ENCODE peak calls at places on chromosome 6, in eight cellular contexts. B, E, R, L, N, T, Q and O are unnamed samples. For H3K27me3 and H3K36me3, the result is how much of the 10 kb centered on the place peaks cover.

GRCh38 chr6:22350109-22350508 is 53.3 kb upstream of the PRL start:
- DNase-seq in R (no peak), E (no peak), B (no peak), Q (no peak), N (no peak), T (peak), L (no peak), O (no peak)

GRCh38 chr6:108350528-108350927 is 55.7 kb downstream of the AFG1L start:
- DNase-seq in B (no peak), Q (no peak), R (no peak), L (no peak), N (no peak), E (no peak), T (no peak), O (no peak)

GRCh38 chr6:145235207-145235606 is 500.1 kb downstream of the EPM2A start:
- DNase-seq in B (no peak), E (no peak), R (no peak), Q (no peak), L (no peak), N (no peak), T (peak), O (no peak)

GRCh38 chr6:28710466-28711191 is 184.9 kb downstream of the GPX5 start:
- DNase-seq in R (no peak), Q (no peak), T (peak), E (no peak), L (no peak), N (no peak), B (peak), O (no peak)

GRCh38 chr6:32940656-32941411 is at the start of gene HLA-DMB:
- DNase-seq in N (peak), R (peak), B (peak), E (no peak), Q (no peak), T (peak), L (peak), O (no peak)

GRCh38 chr6:18904681-18905080 is 517.5 kb downstream of the RNF144B start:
- DNase-seq in T (no peak), E (no peak), Q (no peak), L (no peak), B (no peak), N (no peak), R (no peak), O (no peak)

GRCh38 chr6:82364087-82365010 is 732 bp downstream of the TPBG start:
- DNase-seq in B (no peak), Q (peak), T (peak), E (peak), R (peak), L (no peak), N (peak), O (peak)

GRCh38 chr6:141634269-141634668 is 498.5 kb upstream of the GJE1 start:
- DNase-seq in N (no peak), Q (no peak), B (no peak), R (no peak), E (no peak), L (no peak), T (no peak), O (no peak)

GRCh38 chr6:364609-365540 is 26.7 kb upstream of the IRF4 start:
- DNase-seq in N (no peak), E (peak), B (no peak), T (no peak), R (no peak), Q (no peak), L (no peak), O (peak)

GRCh38 chr6:150857062-150857905 is 8.2 kb upstream of the MTHFD1L start:
- DNase-seq in E (no peak), L (no peak), T (peak), N (no peak), B (no peak), R (no peak), Q (no peak), O (no peak)

GRCh38 chr6:24858154-24858801 is 59.6 kb upstream of the ARMH2 start:
- DNase-seq in R (no peak), E (no peak), B (no peak), T (no peak), Q (no peak), L (no peak), N (no peak), O (no peak)
- H3K27me3 ChIP-seq in R (under half), E (under half), B (under half), T (under half), Q (under half), L (under half), N (under half), O (under half)

DNA sequence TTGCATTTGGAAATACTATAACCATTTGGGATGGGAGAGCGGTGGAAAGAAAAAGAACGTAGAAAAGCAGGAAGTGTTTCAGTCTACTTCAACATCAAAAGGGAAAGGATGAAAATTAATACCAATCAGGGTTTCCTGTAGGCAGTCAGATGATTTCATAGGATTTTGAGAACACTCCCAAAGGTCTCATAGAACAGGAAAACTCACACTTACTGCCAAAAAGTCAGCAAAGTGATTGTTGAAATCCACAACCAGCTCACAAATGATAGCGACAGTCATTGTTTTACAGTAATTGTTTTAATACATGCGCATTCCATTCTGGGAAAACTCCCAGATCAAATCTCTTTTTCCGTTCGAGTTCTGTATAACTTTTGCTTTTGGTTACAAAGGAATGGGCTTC is 5.3 kb upstream of the CNKSR3 start:
- DNase-seq in E (no peak), R (no peak), T (no peak), B (no peak), L (no peak), N (no peak), Q (no peak), O (no peak)
- H3K36me3 ChIP-seq in E (under half), R (under half), T (under half), B (under half), L (under half), N (under half), Q (under half), O (under half)

GRCh38 chr6:87586371-87587077 is 3.3 kb downstream of the RARS2 start:
- DNase-seq in E (no peak), L (no peak), B (no peak), R (no peak), Q (no peak), T (no peak), N (no peak), O (no peak)

GRCh38 chr6:87588756-87589407 is 905 bp downstream of the RARS2 start:
- DNase-seq in T (no peak), E (no peak), L (no peak), R (no peak), B (no peak), Q (no peak), N (no peak), O (no peak)

GRCh38 chr6:87589693-87590416 is at the start of the genes ORC3 and RARS2:
- DNase-seq in E (peak), L (peak), T (peak), B (peak), R (peak), Q (peak), N (peak), O (peak)

GRCh38 chr6:87590417-87590880 is 514 bp downstream of the ORC3 start:
- DNase-seq in R (no peak), T (no peak), E (no peak), N (no peak), B (no peak), Q (no peak), L (no peak), O (no peak)

GRCh38 chr6:87590989-87591388 is 1.1 kb downstream of the ORC3 start:
- DNase-seq in B (no peak), Q (no peak), T (peak), R (no peak), E (no peak), L (no peak), N (no peak), O (no peak)
- H3K4me3 ChIP-seq in B (peak), Q (peak), T (peak), R (peak), E (peak), L (peak), N (peak), O (peak)

DNA sequence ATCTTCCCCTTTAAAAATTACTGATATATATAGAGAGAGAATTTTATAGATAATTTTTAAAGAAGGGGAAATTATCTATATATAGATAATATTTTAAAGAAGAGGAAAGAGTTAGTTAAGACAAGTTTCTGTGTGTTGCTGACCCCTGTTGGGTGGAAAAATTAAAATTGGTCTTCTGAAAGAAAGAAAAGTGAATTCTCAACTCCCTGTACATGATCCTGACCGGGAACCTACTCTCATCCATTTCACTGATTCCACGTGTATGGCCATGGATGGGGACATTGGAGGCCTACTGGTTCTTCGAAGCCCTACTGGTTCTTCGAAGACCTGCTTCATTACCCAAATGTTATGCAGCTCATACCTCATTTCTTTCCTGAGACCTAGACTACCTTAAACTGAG is 53.0 kb upstream of the TCF21 start:
- DNase-seq in R (no peak), L (no peak), N (no peak), T (peak), E (no peak), B (no peak), Q (no peak), O (no peak)
- H3K27me3 ChIP-seq in R (under half), L (under half), N (under half), T (under half), E (under half), B (under half), Q (under half), O (under half)

DNA sequence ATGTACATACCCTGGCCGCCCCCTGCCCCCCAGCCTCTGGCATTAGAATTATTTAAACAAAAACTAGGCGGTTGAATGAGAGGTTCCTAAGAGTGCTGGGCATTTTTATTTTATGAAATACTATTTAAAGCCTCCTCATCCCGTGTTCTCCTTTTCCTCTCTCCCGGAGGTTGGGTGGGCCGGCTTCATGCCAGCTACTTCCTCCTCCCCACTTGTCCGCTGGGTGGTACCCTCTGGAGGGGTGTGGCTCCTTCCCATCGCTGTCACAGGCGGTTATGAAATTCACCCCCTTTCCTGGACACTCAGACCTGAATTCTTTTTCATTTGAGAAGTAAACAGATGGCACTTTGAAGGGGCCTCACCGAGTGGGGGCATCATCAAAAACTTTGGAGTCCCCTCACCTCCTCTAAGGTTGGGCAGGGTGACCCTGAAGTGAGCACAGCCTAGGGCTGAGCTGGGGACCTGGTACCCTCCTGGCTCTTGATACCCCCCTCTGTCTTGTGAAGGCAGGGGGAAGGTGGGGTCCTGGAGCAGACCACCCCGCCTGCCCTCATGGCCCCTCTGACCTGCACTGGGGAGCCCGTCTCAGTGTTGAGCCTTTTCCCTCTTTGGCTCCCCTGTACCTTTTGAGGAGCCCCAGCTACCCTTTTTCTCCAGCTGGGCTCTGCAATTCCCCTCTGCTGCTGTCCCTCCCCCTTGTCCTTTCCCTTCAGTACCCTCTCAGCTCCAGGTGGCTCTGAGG is 7.6 kb downstream of the CDKN1A start:
- DNase-seq in R (no peak), Q (peak), N (no peak), L (no peak), T (no peak), B (no peak), E (no peak), O (peak)
- H3K36me3 ChIP-seq in R (under half), Q (half or more), N (under half), L (under half), T (half or more), B (under half), E (half or more), O (under half)

DNA sequence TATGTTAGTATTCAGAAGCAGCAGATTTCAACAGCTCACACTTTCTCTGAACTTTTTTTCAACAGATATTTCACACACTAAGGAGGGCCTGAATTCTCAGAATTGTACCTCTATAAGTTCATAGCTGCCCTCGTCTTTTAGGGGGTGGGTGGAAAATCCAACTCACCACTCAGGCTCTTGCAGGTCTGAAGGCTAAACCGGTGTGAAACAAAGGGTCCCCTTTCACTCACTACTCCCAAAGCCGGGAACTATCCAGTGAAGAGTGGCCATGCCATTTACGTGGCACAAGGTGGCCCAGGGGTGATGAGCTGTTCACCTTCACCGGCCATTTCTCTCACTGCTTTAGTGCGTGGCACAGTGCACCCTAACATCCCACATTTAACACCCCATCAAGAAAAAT is 24.2 kb downstream of the TBC1D7 start:
- DNase-seq in Q (no peak), N (no peak), T (no peak), L (no peak), R (no peak), B (no peak), E (no peak), O (no peak)
- H3K4me3 ChIP-seq in Q (peak), N (no peak), T (no peak), L (no peak), R (no peak), B (no peak), E (no peak), O (no peak)

GRCh38 chr6:35506536-35506935 is 6.2 kb downstream of the TULP1 start:
- DNase-seq in Q (no peak), L (no peak), B (no peak), R (no peak), E (no peak), N (no peak), T (no peak), O (no peak)

GRCh38 chr6:35505985-35506384 is 6.7 kb downstream of the TULP1 start:
- DNase-seq in E (peak), R (no peak), T (no peak), L (no peak), B (no peak), Q (no peak), N (no peak), O (no peak)

GRCh38 chr6:35507221-35507620 is 5.5 kb downstream of the TULP1 start:
- DNase-seq in Q (no peak), R (no peak), N (no peak), B (no peak), L (no peak), T (no peak), E (no peak), O (no peak)

GRCh38 chr6:35508542-35508941 is 4.2 kb downstream of the TULP1 start:
- DNase-seq in R (no peak), B (no peak), L (no peak), N (no peak), T (no peak), Q (no peak), E (peak), O (no peak)

GRCh38 chr6:35508027-35508426 is 4.7 kb downstream of the TULP1 start:
- DNase-seq in E (peak), B (no peak), Q (no peak), T (no peak), N (no peak), L (no peak), R (no peak), O (no peak)
- H3K27me3 ChIP-seq in E (under half), B (under half), Q (half or more), T (half or more), N (under half), L (under half), R (under half), O (under half)

DNA sequence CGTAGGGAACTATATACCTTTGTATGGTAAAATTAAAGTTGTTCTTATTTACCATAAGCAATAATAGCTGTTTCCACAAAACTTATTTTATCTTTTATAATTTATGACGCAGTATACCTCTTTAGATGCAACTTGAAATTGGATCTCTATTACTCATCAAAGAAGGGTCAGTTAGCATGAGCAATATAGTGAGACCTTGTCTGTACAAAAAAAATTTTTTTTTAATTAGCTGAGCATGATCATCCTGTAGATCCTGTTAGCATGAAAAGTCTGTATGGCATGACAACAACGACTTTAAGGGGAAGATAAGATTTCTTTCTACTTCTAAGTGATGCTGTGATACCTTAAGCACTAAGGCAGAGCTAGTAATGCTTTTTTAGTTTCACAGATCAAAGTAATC is 5.9 kb downstream of the ALDH5A1 start:
- DNase-seq in B (no peak), T (no peak), N (no peak), E (no peak), L (no peak), R (no peak), Q (no peak), O (no peak)
- H3K36me3 ChIP-seq in B (under half), T (under half), N (under half), E (under half), L (under half), R (under half), Q (under half), O (under half)

DNA sequence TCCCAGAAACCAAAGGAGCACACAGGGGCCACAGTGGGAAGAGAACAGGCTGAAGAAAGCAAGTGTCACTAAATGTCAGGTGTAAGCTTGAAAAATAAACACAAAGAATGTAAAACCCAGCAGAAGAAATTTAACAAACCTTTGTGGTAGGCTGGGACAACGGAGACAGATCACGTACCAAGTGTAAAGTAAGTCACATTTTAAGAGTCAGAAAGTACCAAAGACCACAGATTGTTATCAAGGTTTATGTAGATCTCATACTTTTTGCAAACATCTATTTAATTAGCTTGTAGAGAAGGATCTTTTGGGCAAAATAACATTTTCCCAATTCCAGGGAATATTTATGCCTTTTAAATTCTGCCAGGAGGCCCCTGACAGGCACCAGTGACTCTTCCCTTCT is 1.6 kb downstream of the CLIC5 start:
- DNase-seq in T (no peak), L (no peak), Q (no peak), N (no peak), B (no peak), R (no peak), E (no peak), O (no peak)
- H3K4me3 ChIP-seq in T (no peak), L (peak), Q (peak), N (no peak), B (no peak), R (peak), E (peak), O (no peak)